ENCODE peak calls at places on chromosomes 3 and 15, in ten cellular contexts. One of them, this sample, is unnamed.

GRCh38 chr15:53307952-53308624 is 451.4 kb downstream of the WDR72 start:
- DNase-seq in CD8-positive, alpha-beta T cell: no peak
- DNase-seq in tibial nerve: no peak
- DNase-seq in RWPE2: no peak
- DNase-seq in ovary: no peak
- DNase-seq in psoas muscle: no peak
- DNase-seq in HCT116: no peak
- DNase-seq in brain microvascular endothelial cell: no peak
- DNase-seq in dorsolateral prefrontal cortex: no peak
- DNase-seq in IMR-90: no peak
- DNase-seq in this sample: peak; percentile 4

GRCh38 chr3:7144696-7145308 is 283.9 kb downstream of the GRM7 start:
- DNase-seq in CD8-positive, alpha-beta T cell: no peak
- DNase-seq in tibial nerve: no peak
- DNase-seq in RWPE2: no peak
- DNase-seq in ovary: no peak
- DNase-seq in psoas muscle: no peak
- DNase-seq in HCT116: peak; percentile 31
- DNase-seq in brain microvascular endothelial cell: no peak
- DNase-seq in dorsolateral prefrontal cortex: no peak
- DNase-seq in IMR-90: no peak
- DNase-seq in this sample: peak; percentile 11

GRCh38 chr15:57509965-57510364 is 81.7 kb upstream of the MYZAP start:
- DNase-seq in CD8-positive, alpha-beta T cell: no peak
- DNase-seq in tibial nerve: no peak
- DNase-seq in RWPE2: no peak
- DNase-seq in ovary: no peak
- DNase-seq in psoas muscle: no peak
- DNase-seq in HCT116: no peak
- DNase-seq in brain microvascular endothelial cell: no peak
- DNase-seq in dorsolateral prefrontal cortex: no peak
- DNase-seq in IMR-90: no peak
- DNase-seq in this sample: no peak

GRCh38 chr3:133570937-133571320 is 2.6 kb upstream of the CDV3 start:
- DNase-seq in CD8-positive, alpha-beta T cell: no peak
- DNase-seq in tibial nerve: no peak
- DNase-seq in RWPE2: no peak
- DNase-seq in ovary: no peak
- DNase-seq in psoas muscle: no peak
- DNase-seq in HCT116: no peak
- DNase-seq in brain microvascular endothelial cell: peak; percentile 58
- DNase-seq in dorsolateral prefrontal cortex: no peak
- DNase-seq in IMR-90: peak; percentile 34
- DNase-seq in this sample: no peak

GRCh38 chr15:74784854-74785715 is 3.2 kb downstream of the CSK start:
- DNase-seq in CD8-positive, alpha-beta T cell: no peak
- DNase-seq in tibial nerve: no peak
- DNase-seq in RWPE2: peak; percentile 51
- DNase-seq in ovary: no peak
- DNase-seq in psoas muscle: no peak
- DNase-seq in HCT116: no peak
- DNase-seq in brain microvascular endothelial cell: no peak
- DNase-seq in dorsolateral prefrontal cortex: no peak
- DNase-seq in IMR-90: no peak
- DNase-seq in this sample: no peak

GRCh38 chr3:52742418-52743041 is 28.2 kb downstream of the NEK4 start:
- DNase-seq in CD8-positive, alpha-beta T cell: no peak
- DNase-seq in tibial nerve: peak; percentile 10
- DNase-seq in RWPE2: no peak
- DNase-seq in ovary: no peak
- DNase-seq in psoas muscle: no peak
- DNase-seq in HCT116: peak; percentile 33
- DNase-seq in brain microvascular endothelial cell: peak; percentile 32
- DNase-seq in dorsolateral prefrontal cortex: no peak
- DNase-seq in IMR-90: peak; percentile 34
- DNase-seq in this sample: peak; percentile 57

GRCh38 chr15:82823049-82823448 is 13.6 kb downstream of the WHAMM start:
- DNase-seq in CD8-positive, alpha-beta T cell: no peak
- DNase-seq in tibial nerve: no peak
- DNase-seq in RWPE2: no peak
- DNase-seq in ovary: no peak
- DNase-seq in psoas muscle: no peak
- DNase-seq in HCT116: no peak
- DNase-seq in brain microvascular endothelial cell: no peak
- DNase-seq in dorsolateral prefrontal cortex: no peak
- DNase-seq in IMR-90: no peak
- DNase-seq in this sample: no peak

GRCh38 chr3:77489216-77489615 is 449.3 kb downstream of the ROBO2 start:
- DNase-seq in CD8-positive, alpha-beta T cell: no peak
- DNase-seq in tibial nerve: no peak
- DNase-seq in RWPE2: no peak
- DNase-seq in ovary: no peak
- DNase-seq in psoas muscle: no peak
- DNase-seq in HCT116: no peak
- DNase-seq in brain microvascular endothelial cell: no peak
- DNase-seq in dorsolateral prefrontal cortex: no peak
- DNase-seq in IMR-90: no peak
- DNase-seq in this sample: no peak

GRCh38 chr15:92468987-92469386 is 75.3 kb downstream of the ST8SIA2 start:
- DNase-seq in CD8-positive, alpha-beta T cell: no peak
- DNase-seq in tibial nerve: no peak
- DNase-seq in RWPE2: no peak
- DNase-seq in ovary: no peak
- DNase-seq in psoas muscle: no peak
- DNase-seq in HCT116: no peak
- DNase-seq in brain microvascular endothelial cell: no peak
- DNase-seq in dorsolateral prefrontal cortex: no peak
- DNase-seq in IMR-90: no peak
- DNase-seq in this sample: no peak

GRCh38 chr15:33098082-33099058 is 96.1 kb downstream of the FMN1 start:
- DNase-seq in CD8-positive, alpha-beta T cell: no peak
- DNase-seq in tibial nerve: no peak
- DNase-seq in RWPE2: no peak
- DNase-seq in ovary: no peak
- DNase-seq in psoas muscle: no peak
- DNase-seq in HCT116: no peak
- DNase-seq in brain microvascular endothelial cell: peak; percentile 95
- DNase-seq in dorsolateral prefrontal cortex: no peak
- DNase-seq in IMR-90: peak; percentile 91
- DNase-seq in this sample: no peak

GRCh38 chr3:184796954-184797353 is 15.0 kb upstream of the VPS8 start:
- DNase-seq in CD8-positive, alpha-beta T cell: no peak
- DNase-seq in tibial nerve: no peak
- DNase-seq in RWPE2: no peak
- DNase-seq in ovary: no peak
- DNase-seq in psoas muscle: no peak
- DNase-seq in HCT116: no peak
- DNase-seq in brain microvascular endothelial cell: no peak
- DNase-seq in dorsolateral prefrontal cortex: no peak
- DNase-seq in IMR-90: no peak
- DNase-seq in this sample: no peak

GRCh38 chr3:184798120-184798519 is 13.8 kb upstream of the VPS8 start:
- DNase-seq in CD8-positive, alpha-beta T cell: no peak
- DNase-seq in tibial nerve: no peak
- DNase-seq in RWPE2: no peak
- DNase-seq in ovary: no peak
- DNase-seq in psoas muscle: no peak
- DNase-seq in HCT116: no peak
- DNase-seq in brain microvascular endothelial cell: no peak
- DNase-seq in dorsolateral prefrontal cortex: no peak
- DNase-seq in IMR-90: no peak
- DNase-seq in this sample: no peak

GRCh38 chr3:184800349-184800748 is 11.6 kb upstream of the VPS8 start:
- DNase-seq in CD8-positive, alpha-beta T cell: no peak
- DNase-seq in tibial nerve: no peak
- DNase-seq in RWPE2: no peak
- DNase-seq in ovary: no peak
- DNase-seq in psoas muscle: no peak
- DNase-seq in HCT116: no peak
- DNase-seq in brain microvascular endothelial cell: no peak
- DNase-seq in dorsolateral prefrontal cortex: no peak
- DNase-seq in IMR-90: no peak
- DNase-seq in this sample: no peak

GRCh38 chr3:184795493-184796198 is 16.3 kb upstream of the VPS8 start:
- DNase-seq in CD8-positive, alpha-beta T cell: no peak
- DNase-seq in tibial nerve: no peak
- DNase-seq in RWPE2: no peak
- DNase-seq in ovary: no peak
- DNase-seq in psoas muscle: no peak
- DNase-seq in HCT116: no peak
- DNase-seq in brain microvascular endothelial cell: no peak
- DNase-seq in dorsolateral prefrontal cortex: no peak
- DNase-seq in IMR-90: no peak
- DNase-seq in this sample: no peak

DNA sequence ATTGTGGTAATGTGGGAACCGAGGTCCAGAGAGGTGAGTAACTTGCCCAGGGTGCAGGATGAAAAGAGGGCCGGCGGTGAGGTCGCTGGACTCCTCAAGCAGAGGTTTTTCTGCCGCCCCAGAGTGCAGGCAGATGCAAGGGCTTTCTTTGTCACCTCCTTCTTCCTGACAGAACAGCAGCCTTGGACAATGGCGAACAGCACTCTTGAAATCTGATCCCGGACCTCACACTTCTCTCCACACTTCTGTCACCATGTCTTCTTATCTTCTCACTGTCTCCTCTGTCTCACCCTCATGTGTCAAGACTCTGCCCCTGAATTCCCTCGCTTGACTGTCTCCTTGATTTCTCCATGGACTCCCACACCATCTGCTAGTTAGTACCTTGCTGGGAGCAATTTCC is 15.4 kb upstream of the VPS8 start:
- DNase-seq in CD8-positive, alpha-beta T cell: no peak
- DNase-seq in tibial nerve: no peak
- DNase-seq in RWPE2: no peak
- DNase-seq in ovary: no peak
- DNase-seq in psoas muscle: no peak
- DNase-seq in HCT116: no peak
- DNase-seq in brain microvascular endothelial cell: no peak
- DNase-seq in dorsolateral prefrontal cortex: no peak
- DNase-seq in IMR-90: no peak
- DNase-seq in this sample: no peak
- H3K27me3 ChIP-seq in CD8-positive, alpha-beta T cell: peaks cover 3% of the 10 kb centered on the region
- H3K27me3 ChIP-seq in tibial nerve: no peaks in the 10 kb centered on the region
- H3K27me3 ChIP-seq in RWPE2: no peaks in the 10 kb centered on the region
- H3K27me3 ChIP-seq in ovary: no peaks in the 10 kb centered on the region
- H3K27me3 ChIP-seq in psoas muscle: no peaks in the 10 kb centered on the region
- H3K27me3 ChIP-seq in HCT116: no peaks in the 10 kb centered on the region
- H3K27me3 ChIP-seq in brain microvascular endothelial cell: no peaks in the 10 kb centered on the region
- H3K27me3 ChIP-seq in dorsolateral prefrontal cortex: no peaks in the 10 kb centered on the region
- H3K27me3 ChIP-seq in IMR-90: peaks cover 2% of the 10 kb centered on the region
- H3K27me3 ChIP-seq in this sample: no peaks in the 10 kb centered on the region

GRCh38 chr15:69293741-69294615 is 4.7 kb upstream of the PAQR5 start:
- DNase-seq in CD8-positive, alpha-beta T cell: no peak
- DNase-seq in tibial nerve: no peak
- DNase-seq in RWPE2: peak; percentile 49
- DNase-seq in ovary: no peak
- DNase-seq in psoas muscle: no peak
- DNase-seq in HCT116: no peak
- DNase-seq in brain microvascular endothelial cell: no peak
- DNase-seq in dorsolateral prefrontal cortex: no peak
- DNase-seq in IMR-90: no peak
- DNase-seq in this sample: no peak

GRCh38 chr15:69297642-69298353 is 914 bp upstream of the PAQR5 start:
- DNase-seq in CD8-positive, alpha-beta T cell: no peak
- DNase-seq in tibial nerve: no peak
- DNase-seq in RWPE2: peak; percentile 54
- DNase-seq in ovary: no peak
- DNase-seq in psoas muscle: no peak
- DNase-seq in HCT116: no peak
- DNase-seq in brain microvascular endothelial cell: no peak
- DNase-seq in dorsolateral prefrontal cortex: no peak
- DNase-seq in IMR-90: no peak
- DNase-seq in this sample: no peak

GRCh38 chr15:69298697-69299441 is at the start of gene PAQR5:
- DNase-seq in CD8-positive, alpha-beta T cell: no peak
- DNase-seq in tibial nerve: no peak
- DNase-seq in RWPE2: peak; percentile 70
- DNase-seq in ovary: no peak
- DNase-seq in psoas muscle: peak; percentile 59
- DNase-seq in HCT116: no peak
- DNase-seq in brain microvascular endothelial cell: no peak
- DNase-seq in dorsolateral prefrontal cortex: no peak
- DNase-seq in IMR-90: no peak
- DNase-seq in this sample: peak; percentile 92

GRCh38 chr15:69298354-69298696 is 387 bp upstream of the PAQR5 start:
- DNase-seq in CD8-positive, alpha-beta T cell: no peak
- DNase-seq in tibial nerve: no peak
- DNase-seq in RWPE2: peak; percentile 60
- DNase-seq in ovary: no peak
- DNase-seq in psoas muscle: no peak
- DNase-seq in HCT116: no peak
- DNase-seq in brain microvascular endothelial cell: no peak
- DNase-seq in dorsolateral prefrontal cortex: no peak
- DNase-seq in IMR-90: no peak
- DNase-seq in this sample: no peak

GRCh38 chr15:69296606-69297005 is 2.1 kb upstream of the PAQR5 start:
- DNase-seq in CD8-positive, alpha-beta T cell: no peak
- DNase-seq in tibial nerve: no peak
- DNase-seq in RWPE2: peak; percentile 29
- DNase-seq in ovary: no peak
- DNase-seq in psoas muscle: no peak
- DNase-seq in HCT116: no peak
- DNase-seq in brain microvascular endothelial cell: no peak
- DNase-seq in dorsolateral prefrontal cortex: no peak
- DNase-seq in IMR-90: no peak
- DNase-seq in this sample: no peak
- H3K4me3 ChIP-seq in CD8-positive, alpha-beta T cell: no peak overlapping the region
- H3K4me3 ChIP-seq in tibial nerve: no peak overlapping the region
- H3K4me3 ChIP-seq in RWPE2: no peak overlapping the region
- H3K4me3 ChIP-seq in ovary: no peak overlapping the region
- H3K4me3 ChIP-seq in psoas muscle: no peak overlapping the region
- H3K4me3 ChIP-seq in HCT116: no peak overlapping the region
- H3K4me3 ChIP-seq in brain microvascular endothelial cell: no peak overlapping the region
- H3K4me3 ChIP-seq in dorsolateral prefrontal cortex: no peak overlapping the region
- H3K4me3 ChIP-seq in IMR-90: no peak overlapping the region
- H3K4me3 ChIP-seq in this sample: no peak overlapping the region

GRCh38 chr15:79121571-79121970 is 31.0 kb upstream of the RASGRF1 start:
- DNase-seq in CD8-positive, alpha-beta T cell: no peak
- DNase-seq in tibial nerve: no peak
- DNase-seq in RWPE2: no peak
- DNase-seq in ovary: no peak
- DNase-seq in psoas muscle: no peak
- DNase-seq in HCT116: no peak
- DNase-seq in brain microvascular endothelial cell: no peak
- DNase-seq in dorsolateral prefrontal cortex: no peak
- DNase-seq in IMR-90: no peak
- DNase-seq in this sample: no peak
- H3K27me3 ChIP-seq in CD8-positive, alpha-beta T cell: no peaks in the 10 kb centered on the region
- H3K27me3 ChIP-seq in tibial nerve: no peaks in the 10 kb centered on the region
- H3K27me3 ChIP-seq in RWPE2: peaks cover 5% of the 10 kb centered on the region
- H3K27me3 ChIP-seq in ovary: no peaks in the 10 kb centered on the region
- H3K27me3 ChIP-seq in psoas muscle: peaks cover 13% of the 10 kb centered on the region
- H3K27me3 ChIP-seq in HCT116: no peaks in the 10 kb centered on the region
- H3K27me3 ChIP-seq in brain microvascular endothelial cell: no peaks in the 10 kb centered on the region
- H3K27me3 ChIP-seq in dorsolateral prefrontal cortex: no peaks in the 10 kb centered on the region
- H3K27me3 ChIP-seq in IMR-90: no peaks in the 10 kb centered on the region
- H3K27me3 ChIP-seq in this sample: no peaks in the 10 kb centered on the region

DNA sequence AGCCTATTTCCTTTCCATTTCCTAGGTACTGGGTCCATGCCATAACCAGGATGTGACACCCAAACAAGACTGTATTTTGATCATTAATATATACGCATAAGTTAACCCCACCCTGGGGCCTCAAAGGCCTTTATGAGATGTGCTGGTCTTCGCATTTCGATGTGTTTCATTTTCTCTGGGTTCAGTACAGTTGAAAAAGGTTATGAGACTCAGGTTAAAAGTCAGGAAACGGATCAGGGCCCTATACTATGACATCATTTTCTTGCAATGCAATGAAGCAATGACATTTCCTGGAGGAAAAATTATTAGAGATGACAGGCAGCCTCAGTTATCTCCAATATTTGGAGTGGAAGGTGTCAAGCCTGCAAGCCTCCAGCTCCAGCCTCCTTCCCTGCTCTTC is 31.7 kb downstream of the TMEM212 start:
- DNase-seq in CD8-positive, alpha-beta T cell: no peak
- DNase-seq in tibial nerve: no peak
- DNase-seq in RWPE2: no peak
- DNase-seq in ovary: no peak
- DNase-seq in psoas muscle: no peak
- DNase-seq in HCT116: no peak
- DNase-seq in brain microvascular endothelial cell: no peak
- DNase-seq in dorsolateral prefrontal cortex: no peak
- DNase-seq in IMR-90: no peak
- DNase-seq in this sample: no peak
- H3K4me3 ChIP-seq in CD8-positive, alpha-beta T cell: no peak overlapping the region
- H3K4me3 ChIP-seq in tibial nerve: no peak overlapping the region
- H3K4me3 ChIP-seq in RWPE2: no peak overlapping the region
- H3K4me3 ChIP-seq in ovary: no peak overlapping the region
- H3K4me3 ChIP-seq in psoas muscle: no peak overlapping the region
- H3K4me3 ChIP-seq in HCT116: no peak overlapping the region
- H3K4me3 ChIP-seq in brain microvascular endothelial cell: no peak overlapping the region
- H3K4me3 ChIP-seq in dorsolateral prefrontal cortex: no peak overlapping the region
- H3K4me3 ChIP-seq in IMR-90: no peak overlapping the region
- H3K4me3 ChIP-seq in this sample: no peak overlapping the region

This sample was measured in H7.